ENCODE peak calls at places on chromosomes 16 and 17, in ten cellular contexts. One of them, this sample, is unnamed.

GRCh38 chr17:49061524-49061943 is 64.3 kb downstream of the IGF2BP1 start:
- DNase-seq in NCI-H1048: no peak
- DNase-seq in NT2/D1: no peak
- DNase-seq in adrenal gland: no peak
- DNase-seq in activated T-helper 1 cell treated with Interleukin-2 at 50 U/mL for 16 hours: no peak
- DNase-seq in lung: no peak
- DNase-seq in iris pigment epithelial cell: peak
- DNase-seq in amygdala: no peak
- DNase-seq in HCT116: no peak
- DNase-seq in stimulated activated CD4-positive, alpha-beta T cell treated with anti-CD3 and anti-CD28 coated beads, Interleukin-4, amount 100 ng/mL, for 48 hours: no peak
- DNase-seq in this sample: no peak

GRCh38 chr17:6755281-6755680 is 565 bp upstream of the XAF1 start:
- DNase-seq in adrenal gland: no peak
- DNase-seq in HCT116: no peak
- DNase-seq in stimulated activated CD4-positive, alpha-beta T cell treated with anti-CD3 and anti-CD28 coated beads, Interleukin-4, amount 100 ng/mL, for 48 hours: no peak
- DNase-seq in activated T-helper 1 cell treated with Interleukin-2 at 50 U/mL for 16 hours: no peak
- DNase-seq in NCI-H1048: no peak
- DNase-seq in iris pigment epithelial cell: no peak
- DNase-seq in NT2/D1: no peak
- DNase-seq in lung: no peak
- DNase-seq in amygdala: no peak
- DNase-seq in this sample: no peak

GRCh38 chr16:1745900-1746692 is 25.2 kb downstream of the NME3 start:
- DNase-seq in NT2/D1: peak
- DNase-seq in iris pigment epithelial cell: peak
- DNase-seq in adrenal gland: no peak
- DNase-seq in NCI-H1048: no peak
- DNase-seq in HCT116: no peak
- DNase-seq in stimulated activated CD4-positive, alpha-beta T cell treated with anti-CD3 and anti-CD28 coated beads, Interleukin-4, amount 100 ng/mL, for 48 hours: no peak
- DNase-seq in activated T-helper 1 cell treated with Interleukin-2 at 50 U/mL for 16 hours: no peak
- DNase-seq in lung: no peak
- DNase-seq in amygdala: no peak
- DNase-seq in this sample: no peak

GRCh38 chr17:8079291-8080207 is 8.0 kb downstream of the ALOX12B start:
- DNase-seq in iris pigment epithelial cell: peak
- DNase-seq in NT2/D1: peak
- DNase-seq in lung: peak
- DNase-seq in adrenal gland: peak
- DNase-seq in amygdala: no peak
- DNase-seq in NCI-H1048: peak
- DNase-seq in stimulated activated CD4-positive, alpha-beta T cell treated with anti-CD3 and anti-CD28 coated beads, Interleukin-4, amount 100 ng/mL, for 48 hours: peak
- DNase-seq in activated T-helper 1 cell treated with Interleukin-2 at 50 U/mL for 16 hours: peak
- DNase-seq in HCT116: peak
- DNase-seq in this sample: peak

GRCh38 chr17:80509311-80509710 is 32.9 kb upstream of the NPTX1 start:
- DNase-seq in stimulated activated CD4-positive, alpha-beta T cell treated with anti-CD3 and anti-CD28 coated beads, Interleukin-4, amount 100 ng/mL, for 48 hours: no peak
- DNase-seq in iris pigment epithelial cell: no peak
- DNase-seq in amygdala: no peak
- DNase-seq in adrenal gland: no peak
- DNase-seq in lung: no peak
- DNase-seq in activated T-helper 1 cell treated with Interleukin-2 at 50 U/mL for 16 hours: no peak
- DNase-seq in NT2/D1: no peak
- DNase-seq in HCT116: no peak
- DNase-seq in NCI-H1048: no peak
- DNase-seq in this sample: no peak

GRCh38 chr16:24206926-24207325 is 49.2 kb upstream of the CACNG3 start:
- DNase-seq in stimulated activated CD4-positive, alpha-beta T cell treated with anti-CD3 and anti-CD28 coated beads, Interleukin-4, amount 100 ng/mL, for 48 hours: no peak
- DNase-seq in activated T-helper 1 cell treated with Interleukin-2 at 50 U/mL for 16 hours: no peak
- DNase-seq in amygdala: no peak
- DNase-seq in NT2/D1: no peak
- DNase-seq in lung: no peak
- DNase-seq in adrenal gland: no peak
- DNase-seq in HCT116: no peak
- DNase-seq in iris pigment epithelial cell: no peak
- DNase-seq in NCI-H1048: no peak
- DNase-seq in this sample: no peak

GRCh38 chr17:17781591-17782424 is 55.0 kb downstream of the SREBF1 start:
- DNase-seq in stimulated activated CD4-positive, alpha-beta T cell treated with anti-CD3 and anti-CD28 coated beads, Interleukin-4, amount 100 ng/mL, for 48 hours: no peak
- DNase-seq in NT2/D1: no peak
- DNase-seq in NCI-H1048: no peak
- DNase-seq in HCT116: no peak
- DNase-seq in adrenal gland: peak
- DNase-seq in iris pigment epithelial cell: peak
- DNase-seq in lung: peak
- DNase-seq in amygdala: no peak
- DNase-seq in activated T-helper 1 cell treated with Interleukin-2 at 50 U/mL for 16 hours: peak
- DNase-seq in this sample: peak

GRCh38 chr17:75301031-75301430 is 11.8 kb upstream of the SLC25A19 start:
- DNase-seq in stimulated activated CD4-positive, alpha-beta T cell treated with anti-CD3 and anti-CD28 coated beads, Interleukin-4, amount 100 ng/mL, for 48 hours: no peak
- DNase-seq in NT2/D1: no peak
- DNase-seq in NCI-H1048: no peak
- DNase-seq in iris pigment epithelial cell: no peak
- DNase-seq in lung: no peak
- DNase-seq in adrenal gland: no peak
- DNase-seq in HCT116: no peak
- DNase-seq in activated T-helper 1 cell treated with Interleukin-2 at 50 U/mL for 16 hours: no peak
- DNase-seq in amygdala: no peak
- DNase-seq in this sample: no peak

GRCh38 chr17:39608142-39608541 is 422 bp upstream of the NEUROD2 start:
- DNase-seq in iris pigment epithelial cell: no peak
- DNase-seq in NT2/D1: no peak
- DNase-seq in HCT116: no peak
- DNase-seq in lung: no peak
- DNase-seq in activated T-helper 1 cell treated with Interleukin-2 at 50 U/mL for 16 hours: no peak
- DNase-seq in amygdala: no peak
- DNase-seq in stimulated activated CD4-positive, alpha-beta T cell treated with anti-CD3 and anti-CD28 coated beads, Interleukin-4, amount 100 ng/mL, for 48 hours: no peak
- DNase-seq in NCI-H1048: no peak
- DNase-seq in adrenal gland: no peak
- DNase-seq in this sample: no peak